ENCODE peak calls at places on chromosomes 13 and 19, in seven cellular contexts. D is AG09319, S is psoas muscle, Z is gastrocnemius medialis, A is prostate gland, H is nephron progenitor cell, Q is kidney. X is an unnamed sample.

GRCh38 chr13:27821566-27821965 is 29.3 kb downstream of the GSX1 start:
- DNase-seq in A (no peak), Z (no peak), D (no peak), H (no peak), Q (no peak), S (no peak), X (no peak)

GRCh38 chr13:97298816-97299215 is 76.7 kb downstream of the MBNL2 start:
- DNase-seq in H (no peak), S (no peak), A (no peak), D (no peak), Z (no peak), Q (no peak), X (no peak)

GRCh38 chr13:69946443-69946955 is 161.1 kb upstream of the ATXN8OS start:
- DNase-seq in D (no peak), A (no peak), Z (no peak), S (no peak), Q (no peak), H (no peak), X (no peak)

GRCh38 chr13:69109891-69110525 is 997.6 kb upstream of the ATXN8OS start:
- DNase-seq in D (no peak), A (no peak), Q (no peak), Z (no peak), S (no peak), H (no peak), X (no peak)

GRCh38 chr19:9431475-9431874 is 3.9 kb downstream of the ZNF266 start:
- DNase-seq in Q (no peak), Z (no peak), S (no peak), D (no peak), H (peak), A (no peak), X (no peak)

GRCh38 chr13:45219938-45220375 is 19.1 kb upstream of the KCTD4 start:
- DNase-seq in Z (no peak), H (no peak), D (no peak), A (no peak), Q (no peak), S (no peak), X (no peak)

GRCh38 chr13:40352385-40352778 is 314.1 kb downstream of the FOXO1 start:
- DNase-seq in H (no peak), Z (peak), A (no peak), Q (no peak), D (no peak), S (peak), X (no peak)

GRCh38 chr13:51045450-51045849 is 65.6 kb downstream of the C13orf42 start:
- DNase-seq in D (no peak), Z (no peak), H (no peak), Q (no peak), S (no peak), A (no peak), X (no peak)

GRCh38 chr13:28636677-28637317 is 22.1 kb upstream of the POMP start:
- DNase-seq in A (no peak), Z (no peak), S (no peak), Q (no peak), D (peak), H (peak), X (no peak)

DNA sequence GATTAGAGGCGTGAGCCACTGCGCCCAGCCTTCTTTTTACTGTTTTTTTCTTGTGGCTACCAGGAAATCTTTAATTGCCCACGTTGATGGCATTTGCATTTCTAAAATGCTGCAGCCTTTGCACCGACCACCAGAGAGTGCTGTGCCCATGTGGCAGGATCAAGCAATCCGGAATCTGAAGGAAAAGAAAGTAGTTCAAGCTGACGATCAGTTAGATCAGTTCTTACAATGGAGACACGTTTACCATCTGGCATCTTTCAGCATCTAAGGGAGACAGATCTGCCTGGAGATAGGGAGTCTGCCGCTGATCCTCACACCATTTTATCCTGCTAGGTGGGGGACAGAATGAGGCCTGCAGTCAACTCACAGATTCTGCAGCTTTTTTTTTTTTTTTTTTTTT is 19.9 kb downstream of the TINCR start:
- DNase-seq in H (no peak), D (no peak), S (no peak), A (no peak), Z (no peak), Q (no peak), X (no peak)
- TF ChIP-seq CTCF in H (peak), D (peak), S (peak), A (peak), Z (no peak), Q (peak), X (peak)

GRCh38 chr19:18670313-18670712 is 13.2 kb upstream of the CRTC1 start:
- DNase-seq in S (no peak), H (no peak), Z (no peak), A (no peak), Q (no peak), D (no peak), X (no peak)

GRCh38 chr19:18671303-18672043 is 12.0 kb upstream of the CRTC1 start:
- DNase-seq in Z (no peak), Q (no peak), A (no peak), S (no peak), D (no peak), H (no peak), X (no peak)

GRCh38 chr19:18672044-18672451 is 11.4 kb upstream of the CRTC1 start:
- DNase-seq in D (no peak), H (no peak), Z (no peak), Q (no peak), S (peak), A (no peak), X (no peak)

GRCh38 chr19:18674616-18675015 is 8.9 kb upstream of the CRTC1 start:
- DNase-seq in S (no peak), A (no peak), H (no peak), Q (no peak), Z (no peak), D (no peak), X (no peak)

DNA sequence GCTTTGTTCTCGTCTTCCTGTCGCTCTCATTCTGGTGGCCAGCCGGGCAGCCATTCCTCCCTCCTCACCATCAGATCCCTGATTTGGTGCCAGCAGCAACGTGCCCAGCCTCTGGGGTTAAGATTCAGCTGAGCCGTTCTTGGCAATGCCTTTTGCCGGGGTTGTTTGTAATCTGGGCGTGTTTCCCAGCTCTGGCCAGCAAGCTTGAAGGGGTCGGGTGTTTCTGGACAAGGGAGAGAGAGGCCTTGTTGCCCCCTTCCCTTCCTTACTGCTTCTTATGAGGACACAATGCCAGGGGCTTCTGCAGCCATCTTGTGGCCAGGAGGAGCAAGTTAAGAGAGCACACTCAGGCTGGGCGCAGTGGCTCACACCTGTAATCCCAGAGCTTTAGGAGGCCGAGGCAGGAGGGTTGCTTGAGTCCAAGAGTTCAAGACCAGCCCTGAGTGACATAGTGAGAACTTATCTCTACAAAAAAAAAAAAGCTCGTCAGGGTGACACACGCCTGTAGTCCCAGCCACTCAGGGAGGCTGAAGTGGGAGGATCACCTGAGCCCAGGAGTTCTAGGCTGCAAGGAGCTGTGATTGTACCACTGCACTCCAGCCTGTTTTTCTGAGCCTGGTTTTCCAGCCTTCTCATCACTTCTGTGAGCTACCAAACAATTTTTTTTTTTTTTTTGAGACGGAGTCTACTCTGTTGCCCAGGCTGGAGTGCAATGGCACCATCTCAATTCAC is 10.7 kb upstream of the CRTC1 start:
- DNase-seq in A (no peak), H (no peak), S (peak), D (no peak), Q (no peak), Z (no peak), X (no peak)
- TF ChIP-seq CTCF in A (peak), H (no peak), S (peak), D (peak), Q (peak), Z (peak), X (peak)

GRCh38 chr13:109199280-109199679 is 569.9 kb downstream of the MYO16 start:
- DNase-seq in Z (no peak), D (no peak), Q (no peak), A (no peak), S (no peak), H (no peak), X (no peak)

GRCh38 chr13:109200556-109200955 is 571.1 kb downstream of the MYO16 start:
- DNase-seq in D (no peak), H (no peak), Z (no peak), A (no peak), S (no peak), Q (no peak), X (no peak)

GRCh38 chr13:109192306-109192705 is 562.9 kb downstream of the MYO16 start:
- DNase-seq in D (no peak), S (no peak), Q (no peak), Z (no peak), A (no peak), H (no peak), X (no peak)

GRCh38 chr13:109198585-109198984 is 569.2 kb downstream of the MYO16 start:
- DNase-seq in A (no peak), S (no peak), H (no peak), D (no peak), Q (no peak), Z (no peak), X (no peak)

DNA sequence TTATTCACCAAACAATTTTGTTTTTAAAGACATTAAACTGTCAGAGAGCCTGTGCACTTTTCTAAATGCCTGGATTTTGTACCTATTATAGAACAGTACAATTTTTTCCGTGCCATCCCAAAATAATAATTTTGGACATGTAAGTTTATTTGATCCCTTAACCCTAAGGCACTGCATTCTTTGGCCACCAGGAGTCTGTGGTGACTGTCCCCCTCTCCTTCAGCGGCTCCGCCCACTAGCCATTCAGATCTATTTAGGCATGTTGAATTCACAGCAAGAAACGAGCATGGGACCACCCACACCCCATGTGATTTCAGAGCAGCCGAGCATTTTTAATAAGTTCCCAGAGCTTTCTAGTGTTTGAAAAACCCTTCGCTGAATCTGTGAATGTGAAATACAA is 567.5 kb downstream of the MYO16 start:
- DNase-seq in D (no peak), S (no peak), A (no peak), Q (no peak), Z (no peak), H (peak), X (no peak)
- TF ChIP-seq CTCF in D (no peak), S (peak), A (no peak), Q (no peak), Z (no peak), H (peak), X (peak)

GRCh38 chr19:48363810-48364563 is at the start of the genes SYNGR4 and TMEM143:
- DNase-seq in A (peak), Z (peak), S (peak), H (peak), Q (peak), D (peak), X (peak)

GRCh38 chr19:48361912-48362311 is 1.8 kb downstream of the TMEM143 start:
- DNase-seq in Q (no peak), Z (no peak), S (no peak), H (no peak), D (no peak), A (no peak), X (no peak)

GRCh38 chr19:48363500-48363809 is 285 bp downstream of the TMEM143 start:
- DNase-seq in S (no peak), Q (peak), H (peak), A (no peak), Z (no peak), D (no peak), X (no peak)

GRCh38 chr19:48364564-48365363 is 597 bp downstream of the SYNGR4 start:
- DNase-seq in D (no peak), H (no peak), A (no peak), Z (no peak), Q (no peak), S (peak), X (no peak)

GRCh38 chr19:48362716-48363499 is 832 bp downstream of the TMEM143 start:
- DNase-seq in A (peak), D (peak), Q (peak), Z (peak), S (peak), H (peak), X (peak)
- TF ChIP-seq CTCF in A (peak), D (no peak), Q (peak), Z (no peak), S (no peak), H (no peak), X (no peak)

DNA sequence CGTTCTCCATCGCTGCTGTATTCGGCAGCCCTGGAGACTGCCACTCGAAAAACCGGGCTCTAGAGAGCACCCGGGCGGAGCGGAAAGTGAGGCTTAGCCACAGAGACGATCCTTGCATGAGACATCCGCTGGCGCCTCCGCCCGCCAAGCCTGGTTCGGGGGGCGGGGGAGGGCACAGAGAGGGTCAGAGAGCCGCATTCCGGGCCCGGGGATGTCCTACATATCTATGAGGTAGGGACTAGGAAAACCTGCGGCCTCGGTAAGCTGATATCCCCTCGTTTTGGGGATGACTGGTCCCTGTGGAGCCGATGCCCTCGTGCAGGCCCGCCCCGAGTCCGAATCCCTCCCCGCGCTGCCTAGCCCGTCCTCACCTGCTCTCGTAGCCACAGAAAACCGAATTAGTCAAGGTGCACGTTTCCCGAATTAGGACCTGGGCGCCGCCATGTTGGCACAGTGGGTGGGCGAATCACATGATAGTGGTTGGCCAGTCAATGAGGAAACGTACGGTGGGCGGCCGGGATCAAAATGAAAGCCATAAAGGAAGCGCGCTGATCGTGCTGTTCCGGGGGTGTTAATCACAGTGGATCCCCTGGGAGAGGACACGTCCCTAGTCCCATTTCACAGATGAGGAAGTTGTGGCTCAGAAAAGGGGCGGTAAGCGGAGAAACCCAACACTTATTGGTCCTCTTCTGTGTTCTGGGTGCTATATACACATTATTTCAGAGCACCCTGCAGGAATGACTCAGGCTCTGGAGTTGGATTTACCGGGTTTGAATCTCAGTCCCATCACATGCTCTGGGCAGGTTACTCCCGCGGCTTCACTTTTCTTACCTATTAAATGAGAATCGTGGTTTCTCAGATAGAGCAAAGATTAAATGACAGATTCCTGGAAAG is at the start of gene TRMT1:
- DNase-seq in Q (peak), S (peak), H (peak), Z (peak), D (peak), A (peak), X (no peak)
- TF ChIP-seq CTCF in Q (no peak), S (no peak), H (no peak), Z (no peak), D (no peak), A (peak), X (no peak)

GRCh38 chr19:18833141-18833476 is 1.4 kb downstream of the UPF1 start:
- DNase-seq in H (no peak), A (no peak), S (no peak), Z (no peak), Q (no peak), D (no peak), X (no peak)

GRCh38 chr19:18833849-18834643 is 2.3 kb downstream of the UPF1 start:
- DNase-seq in Q (no peak), D (no peak), A (peak), Z (no peak), S (no peak), H (no peak), X (no peak)

GRCh38 chr19:18830488-18830887 is 1.3 kb upstream of the UPF1 start:
- DNase-seq in D (no peak), Z (no peak), H (no peak), A (no peak), Q (no peak), S (no peak), X (no peak)

GRCh38 chr19:18831524-18832330 is at the start of gene UPF1:
- DNase-seq in Q (peak), S (peak), H (peak), D (peak), A (peak), Z (peak), X (peak)

GRCh38 chr19:18832331-18833140 is 777 bp downstream of the UPF1 start:
- DNase-seq in Q (no peak), A (no peak), H (peak), Z (no peak), D (no peak), S (no peak), X (no peak)
- TF ChIP-seq CTCF in Q (no peak), A (no peak), H (no peak), Z (no peak), D (peak), S (no peak), X (peak)

GRCh38 chr13:23160241-23161175 is 20.3 kb upstream of the SGCG start:
- DNase-seq in A (no peak), Z (no peak), H (peak), D (no peak), S (peak), Q (no peak), X (peak)
- TF ChIP-seq CTCF in A (no peak), Z (no peak), H (no peak), D (no peak), S (no peak), Q (no peak), X (no peak)

GRCh38 chr13:76610819-76611415 is 275.3 kb downstream of the KCTD12 start:
- DNase-seq in A (no peak), Z (no peak), H (no peak), D (no peak), Q (no peak), S (no peak), X (no peak)
- TF ChIP-seq CTCF in A (no peak), Z (no peak), H (no peak), D (no peak), Q (no peak), S (no peak), X (no peak)

GRCh38 chr19:8324186-8325050 is 3.1 kb downstream of the RPS28 start:
- DNase-seq in A (no peak), Q (no peak), H (no peak), Z (no peak), D (no peak), S (no peak), X (no peak)
- TF ChIP-seq CTCF in A (no peak), Q (peak), H (no peak), Z (no peak), D (no peak), S (no peak), X (peak)

GRCh38 chr19:3463959-3464796 is 16.1 kb downstream of the SMIM24 start:
- DNase-seq in D (no peak), Q (no peak), Z (no peak), A (no peak), H (no peak), S (no peak), X (no peak)

GRCh38 chr19:3459965-3460582 is 20.3 kb downstream of the SMIM24 start:
- DNase-seq in Q (no peak), S (no peak), D (no peak), H (no peak), A (no peak), Z (no peak), X (no peak)

GRCh38 chr19:3465552-3465951 is 14.8 kb downstream of the SMIM24 start:
- DNase-seq in Q (no peak), D (no peak), A (no peak), S (no peak), H (no peak), Z (no peak), X (no peak)

GRCh38 chr19:3464797-3465235 is 15.5 kb downstream of the SMIM24 start:
- DNase-seq in S (no peak), Q (no peak), H (no peak), Z (no peak), D (no peak), A (no peak), X (no peak)

GRCh38 chr19:3463039-3463958 is 17.0 kb downstream of the SMIM24 start:
- DNase-seq in A (no peak), H (peak), Z (no peak), D (no peak), Q (no peak), S (no peak), X (no peak)
- TF ChIP-seq CTCF in A (no peak), H (no peak), Z (no peak), D (no peak), Q (no peak), S (no peak), X (no peak)

X was measured in chondrocyte.